ENCODE peak calls at places on chromosomes 11 and 22, in eight cellular contexts. K, W, J, Y, N, Z, O and I are unnamed samples. For H3K27me3, the result is how much of the 10 kb centered on the place peaks cover.

GRCh38 chr11:5423131-5423530 is 1.2 kb downstream of the OR51Q1 start:
- DNase-seq in K (no peak), W (no peak), J (no peak), Y (no peak), N (no peak), Z (no peak), O (no peak), I (no peak)

GRCh38 chr11:368414-369335 is 624 bp upstream of the B4GALNT4 start:
- DNase-seq in K (no peak), W (peak), J (no peak), Y (peak), N (no peak), Z (no peak), O (no peak), I (no peak)

GRCh38 chr11:47551086-47551485 is 1.8 kb downstream of the CELF1 start:
- DNase-seq in K (no peak), W (peak), J (peak), Y (peak), N (peak), Z (no peak), O (no peak), I (no peak)

GRCh38 chr11:122578168-122578825 is 77.2 kb upstream of the UBASH3B start:
- DNase-seq in K (no peak), W (peak), J (no peak), Y (no peak), N (no peak), Z (no peak), O (no peak), I (no peak)

GRCh38 chr11:47593934-47594855 is at the start of gene C1QTNF4:
- DNase-seq in K (peak), W (no peak), J (no peak), Y (peak), N (no peak), Z (no peak), O (no peak), I (no peak)

GRCh38 chr22:46060292-46061123 is 83.5 kb upstream of the WNT7B start:
- DNase-seq in K (no peak), W (no peak), J (no peak), Y (no peak), N (no peak), Z (peak), O (no peak), I (no peak)

GRCh38 chr22:31284241-31284745 is 8.0 kb downstream of the PIK3IP1 start:
- DNase-seq in K (no peak), W (no peak), J (no peak), Y (no peak), N (no peak), Z (peak), O (no peak), I (no peak)

GRCh38 chr11:104946907-104947306 is 21.5 kb downstream of the CASP4 start:
- DNase-seq in K (no peak), W (peak), J (peak), Y (no peak), N (peak), Z (no peak), O (peak), I (no peak)

GRCh38 chr22:19705181-19705934 is 8.9 kb upstream of the SEPTIN5 start:
- DNase-seq in K (peak), W (peak), J (no peak), Y (no peak), N (no peak), Z (peak), O (no peak), I (no peak)

GRCh38 chr11:13008625-13009475 is at the start of gene RASSF10:
- DNase-seq in K (no peak), W (no peak), J (no peak), Y (peak), N (no peak), Z (peak), O (no peak), I (peak)

GRCh38 chr11:130023204-130023603 is 20.6 kb upstream of the PRDM10 start:
- DNase-seq in K (no peak), W (no peak), J (peak), Y (no peak), N (no peak), Z (no peak), O (peak), I (no peak)

GRCh38 chr11:84795698-84796097 is 831.4 kb downstream of the DLG2 start:
- DNase-seq in K (peak), W (no peak), J (no peak), Y (no peak), N (no peak), Z (no peak), O (no peak), I (no peak)

GRCh38 chr11:2577071-2578005 is 122.5 kb downstream of the KCNQ1OT1 start:
- DNase-seq in K (peak), W (no peak), J (no peak), Y (peak), N (no peak), Z (peak), O (no peak), I (peak)

GRCh38 chr11:36347384-36347906 is 51.4 kb downstream of the PRR5L start:
- DNase-seq in K (no peak), W (no peak), J (no peak), Y (no peak), N (no peak), Z (no peak), O (no peak), I (no peak)

GRCh38 chr11:57763568-57763967 is 2.0 kb downstream of the CTNND1 start:
- DNase-seq in K (no peak), W (peak), J (no peak), Y (peak), N (no peak), Z (no peak), O (no peak), I (no peak)

GRCh38 chr11:10441652-10442503 is 13.2 kb upstream of the AMPD3 start:
- DNase-seq in K (no peak), W (no peak), J (no peak), Y (no peak), N (peak), Z (no peak), O (no peak), I (no peak)

GRCh38 chr11:24375896-24376295 is 121.0 kb upstream of the LUZP2 start:
- DNase-seq in K (no peak), W (no peak), J (no peak), Y (no peak), N (no peak), Z (no peak), O (no peak), I (no peak)

GRCh38 chr11:85718991-85719807 is 33.2 kb upstream of the CCDC89 start:
- DNase-seq in K (no peak), W (no peak), J (peak), Y (no peak), N (no peak), Z (peak), O (peak), I (no peak)

GRCh38 chr22:31958625-31959239 is 14.4 kb downstream of the YWHAH start:
- DNase-seq in K (peak), W (no peak), J (no peak), Y (no peak), N (no peak), Z (no peak), O (no peak), I (no peak)

GRCh38 chr22:23281053-23281405 is 100.7 kb downstream of the BCR start:
- DNase-seq in K (no peak), W (peak), J (no peak), Y (no peak), N (no peak), Z (no peak), O (no peak), I (no peak)

GRCh38 chr11:3860360-3860759 is 4.9 kb downstream of the STIM1 start:
- DNase-seq in K (no peak), W (no peak), J (no peak), Y (no peak), N (no peak), Z (no peak), O (no peak), I (no peak)

GRCh38 chr11:72598901-72599300 is 75.3 kb downstream of the PDE2A start:
- DNase-seq in K (no peak), W (peak), J (no peak), Y (peak), N (no peak), Z (peak), O (no peak), I (no peak)

GRCh38 chr11:57511741-57512430 is 3.6 kb downstream of the SLC43A1 start:
- DNase-seq in K (no peak), W (no peak), J (no peak), Y (no peak), N (no peak), Z (no peak), O (no peak), I (no peak)

GRCh38 chr11:134971381-134971780 is 559.3 kb upstream of the B3GAT1 start:
- DNase-seq in K (no peak), W (no peak), J (no peak), Y (no peak), N (no peak), Z (no peak), O (no peak), I (no peak)

GRCh38 chr11:113666584-113666983 is 39.5 kb downstream of the TMPRSS5 start:
- DNase-seq in K (no peak), W (no peak), J (no peak), Y (no peak), N (no peak), Z (no peak), O (no peak), I (no peak)

GRCh38 chr11:8964324-8965320 is at the start of gene TMEM9B:
- DNase-seq in K (peak), W (peak), J (peak), Y (peak), N (peak), Z (peak), O (peak), I (peak)

GRCh38 chr11:62445314-62445740 is 26.5 kb downstream of the SCGB1A1 start:
- DNase-seq in K (no peak), W (no peak), J (no peak), Y (no peak), N (no peak), Z (peak), O (no peak), I (no peak)

GRCh38 chr22:27959335-27960090 is 40.5 kb upstream of the PITPNB start:
- DNase-seq in K (no peak), W (no peak), J (no peak), Y (no peak), N (no peak), Z (no peak), O (no peak), I (no peak)

GRCh38 chr11:15258433-15259350 is 144.0 kb downstream of the INSC start:
- DNase-seq in K (no peak), W (peak), J (no peak), Y (no peak), N (no peak), Z (no peak), O (peak), I (no peak)

GRCh38 chr11:96875772-96876171 is 486.0 kb downstream of the JRKL start:
- DNase-seq in K (no peak), W (no peak), J (no peak), Y (peak), N (no peak), Z (no peak), O (no peak), I (no peak)

GRCh38 chr11:115778928-115779650 is 274.9 kb upstream of the CADM1 start:
- DNase-seq in K (no peak), W (no peak), J (no peak), Y (no peak), N (no peak), Z (no peak), O (no peak), I (no peak)

GRCh38 chr11:60900673-60901404 is 5.5 kb downstream of the PRPF19 start:
- DNase-seq in K (no peak), W (no peak), J (no peak), Y (no peak), N (no peak), Z (peak), O (no peak), I (no peak)

GRCh38 chr11:110345756-110346155 is 49.3 kb upstream of the RDX start:
- DNase-seq in K (no peak), W (no peak), J (no peak), Y (no peak), N (no peak), Z (no peak), O (no peak), I (no peak)

GRCh38 chr11:40354121-40354520 is 1105.3 kb downstream of the LRRC4C start:
- DNase-seq in K (no peak), W (no peak), J (no peak), Y (no peak), N (no peak), Z (no peak), O (no peak), I (no peak)

GRCh38 chr11:44952082-44952481 is 1.4 kb upstream of the TP53I11 start:
- DNase-seq in K (no peak), W (no peak), J (no peak), Y (no peak), N (no peak), Z (no peak), O (no peak), I (no peak)

GRCh38 chr11:69819541-69820070 is 390 bp upstream of the FGF3 start:
- DNase-seq in K (no peak), W (no peak), J (no peak), Y (peak), N (no peak), Z (no peak), O (no peak), I (no peak)

GRCh38 chr11:69823641-69824285 is 4.5 kb upstream of the FGF3 start:
- DNase-seq in K (no peak), W (no peak), J (no peak), Y (no peak), N (no peak), Z (no peak), O (no peak), I (no peak)

GRCh38 chr11:69822676-69823494 is 3.7 kb upstream of the FGF3 start:
- DNase-seq in K (no peak), W (no peak), J (no peak), Y (no peak), N (no peak), Z (no peak), O (no peak), I (no peak)

GRCh38 chr11:69820441-69820840 is 1.2 kb upstream of the FGF3 start:
- DNase-seq in K (no peak), W (no peak), J (no peak), Y (no peak), N (no peak), Z (no peak), O (no peak), I (no peak)

GRCh38 chr11:69821511-69822040 is 2.4 kb upstream of the FGF3 start:
- DNase-seq in K (no peak), W (no peak), J (no peak), Y (no peak), N (no peak), Z (no peak), O (no peak), I (no peak)
- H3K27me3 ChIP-seq in K (under half), W (under half), J (under half), Y (under half), N (under half), Z (half or more), O (under half), I (half or more)

GRCh38 chr22:29912605-29913398 is 29.8 kb downstream of the MTMR3 start:
- DNase-seq in K (no peak), W (no peak), J (no peak), Y (no peak), N (no peak), Z (no peak), O (no peak), I (no peak)
- H3K27ac ChIP-seq in K (no peak), W (no peak), J (no peak), Y (peak), N (no peak), Z (peak), O (no peak), I (no peak)

DNA sequence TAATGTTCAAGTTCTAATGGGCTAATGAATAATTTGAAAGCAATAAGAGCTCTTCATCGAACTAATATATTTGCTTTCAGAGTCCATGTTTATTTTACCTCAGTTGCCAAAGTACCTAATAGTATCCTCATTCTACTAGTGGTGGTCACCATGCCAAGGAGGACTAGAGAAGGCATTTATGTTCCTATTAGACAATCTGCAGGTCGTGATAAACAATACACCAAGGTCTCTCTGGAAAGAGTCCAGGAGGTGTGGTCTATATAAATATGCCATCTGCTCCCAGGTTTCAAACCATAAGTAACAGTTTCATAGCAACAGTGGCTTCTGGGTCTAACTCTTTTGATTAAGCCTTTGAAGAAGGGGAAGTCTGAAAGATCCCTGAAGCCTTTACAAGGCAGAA is 42.9 kb downstream of the ARFGAP3 start:
- DNase-seq in K (no peak), W (no peak), J (no peak), Y (no peak), N (no peak), Z (no peak), O (no peak), I (no peak)
- TF ChIP-seq POLR2AphosphoS5 in K (no peak), W (no peak), J (no peak), Y (no peak), N (no peak), Z (no peak), O (no peak), I (no peak)

DNA sequence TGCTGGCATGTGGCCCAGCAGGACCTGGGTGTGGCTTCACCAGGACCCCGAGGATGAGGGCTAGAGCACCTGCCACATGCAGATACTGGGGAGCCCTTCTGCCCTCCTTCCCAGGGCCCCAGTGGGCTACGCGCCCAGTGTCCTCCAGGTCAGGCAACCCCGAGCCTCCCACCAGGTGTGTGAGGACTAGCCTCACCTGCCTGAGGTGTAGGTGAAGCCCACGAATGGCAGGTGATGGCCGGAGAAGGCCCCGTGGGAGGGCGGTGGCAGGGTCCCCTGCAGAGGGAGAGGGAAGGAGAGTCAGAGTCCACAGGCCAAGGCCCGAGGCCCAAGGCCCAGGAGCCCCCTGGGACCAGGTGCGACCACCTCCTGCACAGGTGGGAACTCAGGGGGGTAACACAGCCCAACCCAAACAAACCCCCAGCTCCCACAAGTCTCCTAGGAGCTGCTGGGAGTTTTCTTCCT is 6.5 kb downstream of the CDC42BPG start:
- DNase-seq in K (no peak), W (no peak), J (no peak), Y (no peak), N (no peak), Z (no peak), O (no peak), I (peak)
- H3K27me3 ChIP-seq in K (under half), W (under half), J (under half), Y (under half), N (under half), Z (under half), O (under half), I (under half)

GRCh38 chr22:39466228-39467006 is 9.6 kb downstream of the MGAT3 start:
- DNase-seq in K (peak), W (peak), J (no peak), Y (no peak), N (no peak), Z (no peak), O (no peak), I (no peak)
- H3K27ac ChIP-seq in K (peak), W (peak), J (no peak), Y (no peak), N (no peak), Z (peak), O (no peak), I (peak)

DNA sequence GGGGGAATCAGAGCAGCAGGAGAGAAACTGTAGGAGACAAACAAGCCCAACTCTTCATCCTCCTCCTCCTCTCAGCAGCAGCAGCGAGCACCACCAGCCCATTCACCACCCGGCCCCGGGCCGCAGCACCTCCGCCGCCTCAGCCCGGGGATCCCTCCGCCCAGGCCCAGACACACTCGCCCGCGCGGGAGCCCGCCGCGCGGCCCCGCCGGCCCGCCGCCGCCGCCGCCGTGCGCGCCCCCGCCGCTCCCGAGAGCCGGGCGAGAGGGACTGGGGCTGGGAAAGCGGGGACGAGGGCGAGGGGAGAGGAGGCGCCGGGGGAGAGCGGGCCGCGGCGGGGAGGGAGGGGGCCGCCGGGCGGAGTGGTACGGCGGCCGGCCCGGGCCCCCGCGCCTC is at the start of gene PHF21A:
- DNase-seq in K (peak), W (peak), J (no peak), Y (peak), N (peak), Z (peak), O (peak), I (peak)
- TF ChIP-seq POLR2AphosphoS5 in K (peak), W (peak), J (no peak), Y (peak), N (no peak), Z (peak), O (peak), I (no peak)

GRCh38 chr22:22168190-22168940 is 76.2 kb upstream of the VPREB1 start:
- DNase-seq in K (no peak), W (peak), J (no peak), Y (peak), N (peak), Z (no peak), O (peak), I (no peak)
- H3K27me3 ChIP-seq in K (under half), W (under half), J (under half), Y (under half), N (under half), Z (under half), O (under half), I (under half)